ENCODE peak calls at places on chromosome X, in eight cellular contexts. One of them, this sample, is unnamed.

GRCh38 chrX:41381685-41382084 is 47.7 kb downstream of the DDX3X start:
- DNase-seq in stomach: peak
- DNase-seq in SK-N-SH: no peak
- DNase-seq in GM23248: peak
- DNase-seq in RWPE1: peak
- DNase-seq in spleen: no peak
- DNase-seq in CD4-positive, alpha-beta memory T cell: no peak
- DNase-seq in SJCRH30: no peak
- DNase-seq in this sample: no peak

GRCh38 chrX:41686788-41687187 is 2.0 kb upstream of the GPR34 start:
- DNase-seq in stomach: no peak
- DNase-seq in SK-N-SH: no peak
- DNase-seq in GM23248: no peak
- DNase-seq in RWPE1: no peak
- DNase-seq in spleen: no peak
- DNase-seq in CD4-positive, alpha-beta memory T cell: no peak
- DNase-seq in SJCRH30: no peak
- DNase-seq in this sample: no peak

GRCh38 chrX:72115380-72115779 is 16.3 kb downstream of the RTL5 start:
- DNase-seq in stomach: no peak
- DNase-seq in SK-N-SH: peak
- DNase-seq in GM23248: no peak
- DNase-seq in RWPE1: no peak
- DNase-seq in spleen: no peak
- DNase-seq in CD4-positive, alpha-beta memory T cell: no peak
- DNase-seq in SJCRH30: no peak
- DNase-seq in this sample: peak

GRCh38 chrX:103415068-103415467 is 38.7 kb downstream of the BEX3 start:
- DNase-seq in stomach: no peak
- DNase-seq in SK-N-SH: no peak
- DNase-seq in GM23248: no peak
- DNase-seq in RWPE1: no peak
- DNase-seq in spleen: no peak
- DNase-seq in CD4-positive, alpha-beta memory T cell: no peak
- DNase-seq in SJCRH30: no peak
- DNase-seq in this sample: no peak

GRCh38 chrX:139201924-139202323 is 328.6 kb upstream of the F9 start:
- DNase-seq in stomach: no peak
- DNase-seq in SK-N-SH: no peak
- DNase-seq in GM23248: no peak
- DNase-seq in RWPE1: no peak
- DNase-seq in spleen: no peak
- DNase-seq in CD4-positive, alpha-beta memory T cell: no peak
- DNase-seq in SJCRH30: no peak
- DNase-seq in this sample: no peak

GRCh38 chrX:29024813-29025342 is 437.6 kb downstream of the IL1RAPL1 start:
- DNase-seq in stomach: no peak
- DNase-seq in SK-N-SH: no peak
- DNase-seq in GM23248: no peak
- DNase-seq in RWPE1: no peak
- DNase-seq in spleen: no peak
- DNase-seq in CD4-positive, alpha-beta memory T cell: no peak
- DNase-seq in SJCRH30: no peak
- DNase-seq in this sample: no peak

GRCh38 chrX:148784859-148785655 is 284.6 kb downstream of the AFF2 start:
- DNase-seq in stomach: no peak
- DNase-seq in SK-N-SH: no peak
- DNase-seq in GM23248: no peak
- DNase-seq in RWPE1: no peak
- DNase-seq in spleen: no peak
- DNase-seq in CD4-positive, alpha-beta memory T cell: no peak
- DNase-seq in SJCRH30: no peak
- DNase-seq in this sample: no peak

GRCh38 chrX:86348669-86349068 is 200.4 kb downstream of the DACH2 start:
- DNase-seq in stomach: no peak
- DNase-seq in SK-N-SH: peak
- DNase-seq in GM23248: no peak
- DNase-seq in RWPE1: no peak
- DNase-seq in spleen: no peak
- DNase-seq in CD4-positive, alpha-beta memory T cell: no peak
- DNase-seq in SJCRH30: peak
- DNase-seq in this sample: peak

GRCh38 chrX:119870626-119871131 is 854 bp downstream of the RNF113A start:
- DNase-seq in stomach: no peak
- DNase-seq in SK-N-SH: peak
- DNase-seq in GM23248: peak
- DNase-seq in RWPE1: no peak
- DNase-seq in spleen: peak
- DNase-seq in CD4-positive, alpha-beta memory T cell: peak
- DNase-seq in SJCRH30: peak
- DNase-seq in this sample: no peak

GRCh38 chrX:131441033-131441432 is 102.8 kb upstream of the OR13H1 start:
- DNase-seq in stomach: no peak
- DNase-seq in SK-N-SH: no peak
- DNase-seq in GM23248: no peak
- DNase-seq in RWPE1: no peak
- DNase-seq in spleen: no peak
- DNase-seq in CD4-positive, alpha-beta memory T cell: no peak
- DNase-seq in SJCRH30: no peak
- DNase-seq in this sample: no peak

GRCh38 chrX:155115174-155115830 is 44.0 kb downstream of the BRCC3 start:
- DNase-seq in stomach: no peak
- DNase-seq in SK-N-SH: no peak
- DNase-seq in GM23248: no peak
- DNase-seq in RWPE1: no peak
- DNase-seq in spleen: no peak
- DNase-seq in CD4-positive, alpha-beta memory T cell: no peak
- DNase-seq in SJCRH30: no peak
- DNase-seq in this sample: no peak

GRCh38 chrX:108353452-108353851 is 84.8 kb downstream of the COL4A6 start:
- DNase-seq in stomach: no peak
- DNase-seq in SK-N-SH: no peak
- DNase-seq in GM23248: no peak
- DNase-seq in RWPE1: no peak
- DNase-seq in spleen: no peak
- DNase-seq in CD4-positive, alpha-beta memory T cell: no peak
- DNase-seq in SJCRH30: no peak
- DNase-seq in this sample: no peak

GRCh38 chrX:16842684-16843083 is 27.5 kb downstream of the RBBP7 start:
- DNase-seq in stomach: no peak
- DNase-seq in SK-N-SH: no peak
- DNase-seq in GM23248: peak
- DNase-seq in RWPE1: no peak
- DNase-seq in spleen: no peak
- DNase-seq in CD4-positive, alpha-beta memory T cell: no peak
- DNase-seq in SJCRH30: no peak
- DNase-seq in this sample: no peak

GRCh38 chrX:43349363-43349762 is 306.7 kb upstream of the MAOA start:
- DNase-seq in stomach: peak
- DNase-seq in SK-N-SH: peak
- DNase-seq in GM23248: peak
- DNase-seq in RWPE1: peak
- DNase-seq in spleen: peak
- DNase-seq in CD4-positive, alpha-beta memory T cell: peak
- DNase-seq in SJCRH30: peak
- DNase-seq in this sample: peak

GRCh38 chrX:78024349-78025108 is 55.1 kb upstream of the PGAM4 start:
- DNase-seq in stomach: peak
- DNase-seq in SK-N-SH: peak
- DNase-seq in GM23248: peak
- DNase-seq in RWPE1: peak
- DNase-seq in spleen: no peak
- DNase-seq in CD4-positive, alpha-beta memory T cell: peak
- DNase-seq in SJCRH30: no peak
- DNase-seq in this sample: peak

GRCh38 chrX:85928606-85929005 is 118.8 kb downstream of the CHM start:
- DNase-seq in stomach: no peak
- DNase-seq in SK-N-SH: no peak
- DNase-seq in GM23248: no peak
- DNase-seq in RWPE1: no peak
- DNase-seq in spleen: no peak
- DNase-seq in CD4-positive, alpha-beta memory T cell: no peak
- DNase-seq in SJCRH30: no peak
- DNase-seq in this sample: no peak

GRCh38 chrX:38205037-38205436 is 15.6 kb downstream of the SRPX start:
- DNase-seq in stomach: no peak
- DNase-seq in SK-N-SH: no peak
- DNase-seq in GM23248: no peak
- DNase-seq in RWPE1: no peak
- DNase-seq in spleen: no peak
- DNase-seq in CD4-positive, alpha-beta memory T cell: no peak
- DNase-seq in SJCRH30: no peak
- DNase-seq in this sample: no peak

GRCh38 chrX:10012776-10013175 is 45.6 kb downstream of the CLDN34 start:
- DNase-seq in stomach: no peak
- DNase-seq in SK-N-SH: no peak
- DNase-seq in GM23248: no peak
- DNase-seq in RWPE1: no peak
- DNase-seq in spleen: no peak
- DNase-seq in CD4-positive, alpha-beta memory T cell: no peak
- DNase-seq in SJCRH30: no peak
- DNase-seq in this sample: no peak
- H3K27ac ChIP-seq in stomach: no peak
- H3K27ac ChIP-seq in SK-N-SH: no peak
- H3K27ac ChIP-seq in GM23248: no peak
- H3K27ac ChIP-seq in RWPE1: no peak
- H3K27ac ChIP-seq in spleen: no peak
- H3K27ac ChIP-seq in CD4-positive, alpha-beta memory T cell: no peak
- H3K27ac ChIP-seq in SJCRH30: no peak
- H3K27ac ChIP-seq in this sample: no peak

GRCh38 chrX:39759526-39760224 is 338.1 kb downstream of the BCOR start:
- DNase-seq in stomach: peak
- DNase-seq in SK-N-SH: peak
- DNase-seq in GM23248: peak
- DNase-seq in RWPE1: no peak
- DNase-seq in spleen: no peak
- DNase-seq in CD4-positive, alpha-beta memory T cell: no peak
- DNase-seq in SJCRH30: peak
- DNase-seq in this sample: no peak
- H3K27ac ChIP-seq in stomach: peak
- H3K27ac ChIP-seq in SK-N-SH: peak
- H3K27ac ChIP-seq in GM23248: peak
- H3K27ac ChIP-seq in RWPE1: peak
- H3K27ac ChIP-seq in spleen: no peak
- H3K27ac ChIP-seq in CD4-positive, alpha-beta memory T cell: no peak
- H3K27ac ChIP-seq in SJCRH30: peak
- H3K27ac ChIP-seq in this sample: peak

DNA sequence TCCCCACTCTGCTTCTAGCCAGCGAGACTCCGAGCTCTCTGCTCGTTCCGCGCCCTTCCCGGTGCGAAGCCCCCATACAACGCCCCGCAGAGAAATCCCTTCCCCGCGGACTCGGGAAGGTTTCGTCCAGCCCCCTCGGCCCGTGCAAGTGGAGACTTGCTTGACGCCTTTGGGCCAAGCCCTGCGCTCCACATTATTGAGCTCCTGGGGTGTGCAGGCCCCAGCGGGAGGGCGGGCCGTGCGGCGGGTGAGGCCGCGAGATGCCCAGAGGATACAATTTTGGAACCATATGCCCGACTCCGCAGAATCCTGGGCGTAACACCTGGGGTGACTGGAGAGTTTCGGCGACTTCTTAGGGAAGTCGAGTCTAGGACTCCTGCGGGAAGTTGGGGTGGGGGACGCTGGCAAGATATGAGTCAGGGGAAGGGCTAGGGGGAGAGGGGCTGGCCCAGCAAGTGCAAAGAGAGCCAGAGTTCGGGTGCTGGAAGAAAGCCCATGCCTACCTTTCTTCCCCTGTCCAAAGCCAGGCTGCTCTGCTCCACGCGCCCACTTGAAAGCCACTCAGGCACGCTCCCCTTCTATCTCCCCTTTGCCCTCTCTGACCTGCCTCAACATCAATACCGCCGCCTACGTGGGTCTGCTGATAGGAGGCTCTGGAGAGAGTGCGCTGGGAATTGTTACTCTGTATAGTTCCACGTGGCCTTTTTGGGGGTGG is 1.1 kb upstream of the ELF4 start:
- DNase-seq in stomach: no peak
- DNase-seq in SK-N-SH: no peak
- DNase-seq in GM23248: peak
- DNase-seq in RWPE1: peak
- DNase-seq in spleen: peak
- DNase-seq in CD4-positive, alpha-beta memory T cell: no peak
- DNase-seq in SJCRH30: no peak
- DNase-seq in this sample: no peak
- H3K27ac ChIP-seq in stomach: peak
- H3K27ac ChIP-seq in SK-N-SH: peak
- H3K27ac ChIP-seq in GM23248: peak
- H3K27ac ChIP-seq in RWPE1: peak
- H3K27ac ChIP-seq in spleen: peak
- H3K27ac ChIP-seq in CD4-positive, alpha-beta memory T cell: no peak
- H3K27ac ChIP-seq in SJCRH30: no peak
- H3K27ac ChIP-seq in this sample: no peak

GRCh38 chrX:66018585-66019309 is 21.1 kb downstream of the VSIG4 start:
- DNase-seq in stomach: no peak
- DNase-seq in SK-N-SH: no peak
- DNase-seq in GM23248: no peak
- DNase-seq in RWPE1: no peak
- DNase-seq in spleen: no peak
- DNase-seq in CD4-positive, alpha-beta memory T cell: no peak
- DNase-seq in SJCRH30: no peak
- DNase-seq in this sample: no peak

GRCh38 chrX:66019310-66019652 is 20.6 kb downstream of the VSIG4 start:
- DNase-seq in stomach: no peak
- DNase-seq in SK-N-SH: no peak
- DNase-seq in GM23248: no peak
- DNase-seq in RWPE1: no peak
- DNase-seq in spleen: no peak
- DNase-seq in CD4-positive, alpha-beta memory T cell: no peak
- DNase-seq in SJCRH30: no peak
- DNase-seq in this sample: no peak

GRCh38 chrX:66015906-66016689 is 23.8 kb downstream of the VSIG4 start:
- DNase-seq in stomach: no peak
- DNase-seq in SK-N-SH: no peak
- DNase-seq in GM23248: no peak
- DNase-seq in RWPE1: no peak
- DNase-seq in spleen: no peak
- DNase-seq in CD4-positive, alpha-beta memory T cell: no peak
- DNase-seq in SJCRH30: no peak
- DNase-seq in this sample: no peak

GRCh38 chrX:66016905-66017658 is 22.8 kb downstream of the VSIG4 start:
- DNase-seq in stomach: no peak
- DNase-seq in SK-N-SH: no peak
- DNase-seq in GM23248: no peak
- DNase-seq in RWPE1: no peak
- DNase-seq in spleen: no peak
- DNase-seq in CD4-positive, alpha-beta memory T cell: no peak
- DNase-seq in SJCRH30: no peak
- DNase-seq in this sample: no peak

DNA sequence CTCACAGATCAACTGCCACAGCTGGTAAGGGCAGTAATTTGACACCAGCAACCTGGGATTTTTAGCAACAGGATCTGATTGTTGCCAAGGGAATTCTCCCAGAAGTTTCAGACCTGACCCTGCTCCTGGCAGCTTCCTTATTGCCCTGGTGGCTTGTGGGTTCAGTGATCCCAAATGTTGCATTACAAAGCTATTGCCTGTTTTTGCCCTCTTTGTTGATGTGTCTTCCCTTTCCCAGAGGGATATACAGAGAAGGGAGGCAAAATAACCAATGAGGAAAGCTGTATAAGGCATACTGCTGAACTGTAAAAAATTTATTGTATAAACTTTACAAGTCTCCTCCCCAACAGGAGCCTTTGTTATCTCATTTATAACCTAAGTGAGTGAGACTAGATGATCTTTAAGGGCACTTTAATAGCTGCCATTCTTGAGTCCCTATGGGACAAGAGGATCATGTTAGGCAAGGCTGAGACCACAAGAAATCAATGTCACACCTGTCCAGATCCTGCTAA is 22.2 kb downstream of the VSIG4 start:
- DNase-seq in stomach: no peak
- DNase-seq in SK-N-SH: no peak
- DNase-seq in GM23248: no peak
- DNase-seq in RWPE1: no peak
- DNase-seq in spleen: no peak
- DNase-seq in CD4-positive, alpha-beta memory T cell: no peak
- DNase-seq in SJCRH30: no peak
- DNase-seq in this sample: no peak
- H3K27ac ChIP-seq in stomach: peak
- H3K27ac ChIP-seq in SK-N-SH: no peak
- H3K27ac ChIP-seq in GM23248: no peak
- H3K27ac ChIP-seq in RWPE1: no peak
- H3K27ac ChIP-seq in spleen: peak
- H3K27ac ChIP-seq in CD4-positive, alpha-beta memory T cell: no peak
- H3K27ac ChIP-seq in SJCRH30: no peak
- H3K27ac ChIP-seq in this sample: no peak

This sample was measured in WERI-Rb-1.